ENCODE peak calls at places on chromosome 19, in nine cellular contexts. Y is IMR-90, I is psoas muscle, G is GM23338, N is neuronal stem cell, R is SK-N-SH, V is lung, A is PC-9, M is tibial artery. S is an unnamed sample.

GRCh38 chr19:4816388-4817165 is 14.9 kb downstream of the TICAM1 start:
- DNase-seq in G (no peak), R (no peak), V (no peak), M (no peak), N (no peak), A (no peak), Y (no peak), I (peak; percentile 33), S (no peak)

GRCh38 chr19:54470991-54471782 is 1.9 kb downstream of the CDC42EP5 start:
- DNase-seq in G (peak; percentile 69), I (peak; percentile 24), Y (no peak), A (no peak), R (no peak), N (no peak), V (no peak), M (peak; percentile 67), S (peak; percentile 42)

GRCh38 chr19:12664406-12665280 is 1.9 kb downstream of the MAN2B1 start:
- DNase-seq in A (no peak), Y (no peak), G (peak; percentile 97), V (no peak), N (no peak), M (no peak), R (peak; percentile 81), I (no peak), S (no peak)

GRCh38 chr19:15379996-15380647 is 535 bp upstream of the AKAP8 start:
- DNase-seq in V (peak; percentile 63), Y (peak; percentile 11), R (no peak), N (no peak), A (peak; percentile 78), G (peak; percentile 84), I (no peak), M (no peak), S (no peak)

GRCh38 chr19:43430142-43430710 is 15.5 kb downstream of the TEX101 start:
- DNase-seq in M (no peak), Y (no peak), V (no peak), G (peak; percentile 75), N (no peak), R (no peak), I (no peak), A (peak; percentile 62), S (no peak)

GRCh38 chr19:13104848-13105646 is 2.4 kb upstream of the LYL1 start:
- DNase-seq in A (no peak), G (no peak), N (no peak), M (peak; percentile 70), V (no peak), Y (no peak), R (no peak), I (no peak), S (no peak)

GRCh38 chr19:50836543-50837195 is 3.3 kb upstream of the KLK15 start:
- DNase-seq in M (no peak), I (no peak), A (no peak), V (no peak), G (peak; percentile 49), Y (no peak), N (no peak), R (no peak), S (no peak)

GRCh38 chr19:38701455-38702063 is 42.7 kb downstream of the CAPN12 start:
- DNase-seq in R (no peak), V (no peak), I (no peak), M (peak; percentile 84), A (no peak), G (no peak), Y (peak; percentile 21), N (no peak), S (no peak)

GRCh38 chr19:52297601-52298358 is 811 bp downstream of the ZNF480 start:
- DNase-seq in A (no peak), M (no peak), N (peak; percentile 1), I (no peak), G (no peak), R (peak; percentile 22), V (no peak), Y (peak; percentile 11), S (no peak)

GRCh38 chr19:7337380-7338194 is 11.2 kb upstream of the ARHGEF18 start:
- DNase-seq in M (peak; percentile 65), V (no peak), Y (no peak), G (no peak), N (no peak), R (no peak), I (no peak), A (no peak), S (peak; percentile 24)

GRCh38 chr19:34366670-34367423 is 1.9 kb downstream of the GPI start:
- DNase-seq in M (no peak), A (no peak), Y (peak; percentile 74), G (no peak), N (no peak), I (no peak), V (no peak), R (no peak), S (no peak)

GRCh38 chr19:16213076-16213475 is 15.4 kb downstream of the AP1M1 start:
- DNase-seq in R (no peak), G (no peak), A (no peak), M (no peak), V (no peak), N (no peak), I (no peak), Y (peak; percentile 17), S (no peak)

GRCh38 chr19:11410682-11411081 is 8.4 kb downstream of the RGL3 start:
- DNase-seq in R (no peak), N (no peak), Y (peak; percentile 37), I (no peak), G (no peak), A (peak; percentile 88), V (no peak), M (no peak), S (no peak)

GRCh38 chr19:58252102-58252685 is 23.5 kb downstream of the ZNF544 start:
- DNase-seq in M (no peak), N (no peak), Y (no peak), A (no peak), G (peak; percentile 58), R (no peak), I (no peak), V (no peak), S (no peak)

GRCh38 chr19:10612515-10613119 is 12.7 kb upstream of the SLC44A2 start:
- DNase-seq in N (no peak), Y (no peak), G (no peak), A (no peak), V (peak; percentile 77), R (peak; percentile 20), M (peak; percentile 97), I (peak; percentile 76), S (peak; percentile 65)

GRCh38 chr19:46411088-46412033 is 2.0 kb downstream of the CCDC8 start:
- DNase-seq in M (no peak), Y (no peak), I (no peak), V (no peak), G (no peak), N (no peak), R (no peak), A (no peak), S (no peak)

GRCh38 chr19:46416077-46416709 is 2.8 kb upstream of the CCDC8 start:
- DNase-seq in M (peak; percentile 92), I (peak; percentile 87), Y (peak; percentile 75), A (no peak), V (peak; percentile 78), R (peak; percentile 95), G (peak; percentile 96), N (peak; percentile 95), S (peak; percentile 35)

GRCh38 chr19:46412983-46413261 is 442 bp downstream of the CCDC8 start:
- DNase-seq in M (no peak), I (no peak), R (no peak), V (no peak), G (no peak), Y (no peak), N (no peak), A (no peak), S (no peak)

GRCh38 chr19:46412034-46412982 is 1.1 kb downstream of the CCDC8 start:
- DNase-seq in N (no peak), A (no peak), R (no peak), Y (no peak), M (no peak), V (no peak), I (peak; percentile 20), G (no peak), S (no peak)

GRCh38 chr19:46413262-46414031 is at the start of gene CCDC8:
- DNase-seq in A (no peak), G (peak; percentile 98), I (peak; percentile 75), Y (peak; percentile 92), N (peak; percentile 91), R (no peak), M (peak; percentile 93), V (peak; percentile 77), S (peak; percentile 47)
- H3K27ac ChIP-seq in A (no peak within 1 kb of the TSS), G (peak within 1 kb of the TSS; percentile 84), I (peak within 1 kb of the TSS; percentile 16), Y (peak within 1 kb of the TSS; percentile 84), N (peak within 1 kb of the TSS; percentile 76), R (no peak within 1 kb of the TSS), M (peak within 1 kb of the TSS; percentile 85), V (peak within 1 kb of the TSS; percentile 63), S (peak within 1 kb of the TSS; percentile 63)

GRCh38 chr19:511101-511841 is 4.0 kb downstream of the TPGS1 start:
- DNase-seq in G (no peak), R (no peak), I (no peak), M (no peak), A (no peak), Y (peak; percentile 36), V (no peak), N (no peak), S (no peak)
- H3K4me3 ChIP-seq in G (peak overlapping the region; percentile 26), R (no peak overlapping the region), I (peak overlapping the region; percentile 27), M (no peak overlapping the region), A (no peak overlapping the region), Y (no peak overlapping the region), V (peak overlapping the region; percentile 3), N (no peak overlapping the region), S (no peak overlapping the region)

GRCh38 chr19:48861313-48861712 is 7.1 kb downstream of the PLEKHA4 start:
- DNase-seq in Y (no peak), M (no peak), V (no peak), I (no peak), A (no peak), R (no peak), N (no peak), G (no peak), S (no peak)

GRCh38 chr19:48856921-48857320 is 11.5 kb downstream of the PLEKHA4 start:
- DNase-seq in Y (no peak), N (no peak), R (no peak), V (no peak), A (no peak), M (no peak), G (no peak), I (no peak), S (no peak)

GRCh38 chr19:48858984-48859710 is 9.3 kb downstream of the PLEKHA4 start:
- DNase-seq in I (no peak), M (no peak), N (no peak), G (peak; percentile 87), V (peak; percentile 74), Y (no peak), A (no peak), R (no peak), S (no peak)

GRCh38 chr19:48862827-48863226 is 5.6 kb downstream of the PLEKHA4 start:
- DNase-seq in M (no peak), G (no peak), I (no peak), V (no peak), A (no peak), N (no peak), R (no peak), Y (no peak), S (no peak)

GRCh38 chr19:48859711-48860572 is 8.5 kb downstream of the PLEKHA4 start:
- DNase-seq in Y (no peak), V (peak; percentile 78), M (no peak), N (no peak), A (no peak), G (peak; percentile 97), I (no peak), R (peak; percentile 55), S (no peak)
- H3K27ac ChIP-seq in Y (no peak overlapping the region), V (no peak overlapping the region), M (no peak overlapping the region), N (no peak overlapping the region), A (no peak overlapping the region), G (peak overlapping the region; percentile 5), I (no peak overlapping the region), R (no peak overlapping the region), S (no peak overlapping the region)

GRCh38 chr19:47012620-47013019 is 7.0 kb upstream of the NPAS1 start:
- DNase-seq in V (no peak), I (no peak), R (no peak), G (no peak), M (no peak), Y (no peak), A (no peak), N (no peak), S (no peak)
- H3K4me3 ChIP-seq in V (no peak overlapping the region), I (no peak overlapping the region), R (no peak overlapping the region), G (no peak overlapping the region), M (no peak overlapping the region), Y (no peak overlapping the region), A (peak overlapping the region; percentile 7), N (no peak overlapping the region), S (no peak overlapping the region)